ENCODE peak calls at places on chromosomes 6 and 20, in six cellular contexts. E, L, P, I, J and H are unnamed samples.

GRCh38 chr20:13142143-13142542 is 78.9 kb upstream of the ISM1 start:
- DNase-seq in L (no peak), P (no peak), I (no peak), J (no peak), E (no peak), H (no peak)

GRCh38 chr20:38180781-38181180 is 15.7 kb upstream of the TGM2 start:
- DNase-seq in E (no peak), I (no peak), L (no peak), J (no peak), P (no peak), H (no peak)

GRCh38 chr20:62952373-62953166 is at the start of gene SLC17A9:
- DNase-seq in J (no peak), E (peak; percentile 16), P (peak; percentile 30), L (no peak), I (peak; percentile 92), H (peak; percentile 88)

GRCh38 chr6:34484899-34485298 is 19.0 kb downstream of the PACSIN1 start:
- DNase-seq in I (peak; percentile 69), L (no peak), E (no peak), J (no peak), P (no peak), H (peak; percentile 92)

GRCh38 chr20:50410343-50410742 is 99.8 kb upstream of the PTPN1 start:
- DNase-seq in L (no peak), J (no peak), E (no peak), P (no peak), I (no peak), H (no peak)

GRCh38 chr6:138082232-138082631 is 25.0 kb downstream of the PERP start:
- DNase-seq in E (no peak), I (no peak), P (no peak), L (no peak), J (no peak), H (no peak)

GRCh38 chr20:54716169-54716747 is 240.9 kb downstream of the DOK5 start:
- DNase-seq in J (no peak), I (no peak), E (no peak), L (no peak), P (peak; percentile 23), H (no peak)

GRCh38 chr6:5728726-5729434 is 277.8 kb downstream of the NRN1 start:
- DNase-seq in P (no peak), E (peak; percentile 41), J (no peak), L (peak; percentile 10), I (no peak), H (no peak)

GRCh38 chr6:76861403-76861802 is 601.9 kb downstream of the HTR1B start:
- DNase-seq in L (peak; percentile 28), I (no peak), E (peak; percentile 20), J (no peak), P (peak; percentile 48), H (peak; percentile 6)

GRCh38 chr6:54958446-54958845 is 111.9 kb downstream of the FAM83B start:
- DNase-seq in J (no peak), L (no peak), I (no peak), P (no peak), E (no peak), H (no peak)

GRCh38 chr6:41648921-41649320 is 10.7 kb downstream of the MDFI start:
- DNase-seq in I (no peak), L (no peak), P (no peak), J (no peak), E (no peak), H (no peak)

GRCh38 chr6:157239671-157240058 is 83.7 kb downstream of the TMEM242 start:
- DNase-seq in E (no peak), P (no peak), J (no peak), L (no peak), I (no peak), H (no peak)

GRCh38 chr20:24958506-24959385 is 9.7 kb downstream of the CST7 start:
- DNase-seq in E (no peak), P (no peak), L (no peak), J (no peak), I (no peak), H (no peak)

GRCh38 chr20:48458003-48458377 is 369.8 kb downstream of the PREX1 start:
- DNase-seq in J (no peak), E (no peak), I (no peak), L (no peak), P (no peak), H (no peak)

GRCh38 chr20:55978550-55978949 is 26.8 kb downstream of the CBLN4 start:
- DNase-seq in L (no peak), P (no peak), I (no peak), J (no peak), E (no peak), H (no peak)

GRCh38 chr6:75524322-75524972 is 30.8 kb upstream of the FILIP1 start:
- DNase-seq in L (peak; percentile 99), P (no peak), E (peak; percentile 88), J (peak; percentile 80), I (no peak), H (no peak)

GRCh38 chr6:36169023-36170007 is 27.2 kb upstream of the BRPF3 start:
- DNase-seq in E (no peak), P (no peak), J (no peak), I (peak; percentile 23), L (no peak), H (no peak)

GRCh38 chr6:107154131-107154906 is 39.0 kb upstream of the BEND3 start:
- DNase-seq in I (no peak), P (no peak), E (no peak), J (no peak), L (no peak), H (no peak)

GRCh38 chr20:11098888-11099287 is 425.1 kb upstream of the JAG1 start:
- DNase-seq in J (no peak), L (no peak), I (no peak), P (no peak), E (no peak), H (no peak)
- TF ChIP-seq CTCF in J (peak; percentile 24), L (peak; percentile 43), I (no peak), P (no peak), E (peak; percentile 16), H (no peak)

GRCh38 chr6:77930382-77930781 is 277.5 kb downstream of the MEI4 start:
- DNase-seq in P (no peak), I (no peak), J (no peak), L (no peak), E (no peak), H (no peak)

GRCh38 chr6:77930945-77931344 is 278.1 kb downstream of the MEI4 start:
- DNase-seq in L (no peak), J (no peak), E (no peak), I (no peak), P (no peak), H (no peak)

GRCh38 chr6:77926198-77926752 is 273.4 kb downstream of the MEI4 start:
- DNase-seq in L (peak; percentile 70), I (no peak), E (no peak), J (no peak), P (peak; percentile 11), H (no peak)
- TF ChIP-seq CTCF in L (peak; percentile 62), I (peak; percentile 16), E (no peak), J (no peak), P (no peak), H (no peak)

DNA sequence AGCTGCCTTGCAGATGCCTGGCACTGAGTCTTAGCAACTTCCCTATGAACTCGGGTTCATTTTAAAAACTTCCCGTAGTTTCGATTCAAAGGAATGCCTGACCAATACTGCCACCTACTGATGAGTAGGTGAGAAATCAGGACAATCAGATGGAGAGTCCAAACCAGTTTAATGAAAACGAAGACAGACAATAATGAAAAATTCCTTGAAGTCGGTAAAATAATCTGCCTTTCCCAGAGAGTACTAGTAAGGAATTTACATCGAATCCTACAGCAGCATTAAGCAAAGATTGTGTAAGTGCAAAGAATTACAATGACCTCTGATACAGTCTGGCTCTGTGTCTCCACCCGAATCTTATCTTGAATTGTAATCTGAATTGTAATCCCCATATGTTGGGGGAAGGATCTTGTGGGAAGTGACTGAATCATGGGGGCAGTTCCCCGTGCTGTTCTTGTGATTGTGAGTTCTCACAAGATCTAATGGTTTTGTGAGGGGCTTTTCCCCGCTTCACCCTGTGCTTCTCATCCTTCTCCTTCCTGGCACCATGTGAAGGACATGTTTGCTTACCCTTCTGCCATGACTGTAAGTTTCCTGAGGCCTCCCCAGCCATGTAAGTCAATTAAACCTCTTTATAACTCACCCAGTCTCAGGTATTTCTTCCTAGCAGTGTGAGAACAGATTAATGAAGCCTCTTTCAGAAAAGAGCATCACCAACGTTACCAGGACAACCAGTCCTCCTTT is 134.4 kb downstream of the ARHGAP18 start:
- DNase-seq in J (peak; percentile 8), L (peak; percentile 82), I (no peak), P (peak; percentile 59), E (peak; percentile 78), H (no peak)
- TF ChIP-seq CTCF in J (peak; percentile 75), L (peak; percentile 74), I (no peak), P (peak; percentile 71), E (peak; percentile 78), H (peak; percentile 69)

GRCh38 chr20:6588296-6588695 is 179.2 kb upstream of the BMP2 start:
- DNase-seq in E (peak; percentile 41), P (peak; percentile 43), L (peak; percentile 61), J (no peak), I (no peak), H (no peak)
- TF ChIP-seq CTCF in E (no peak), P (no peak), L (no peak), J (no peak), I (no peak), H (no peak)

GRCh38 chr6:42962096-42962495 is 1.5 kb downstream of the GNMT start:
- DNase-seq in L (no peak), P (no peak), E (no peak), I (no peak), J (no peak), H (no peak)

GRCh38 chr6:42963179-42963854 is 2.8 kb downstream of the GNMT start:
- DNase-seq in L (no peak), P (no peak), J (no peak), I (no peak), E (no peak), H (no peak)

GRCh38 chr6:42962502-42963178 is 2.1 kb downstream of the GNMT start:
- DNase-seq in E (no peak), I (no peak), J (no peak), P (no peak), L (no peak), H (no peak)

GRCh38 chr6:42961020-42961470 is 491 bp downstream of the GNMT start:
- DNase-seq in J (no peak), I (no peak), L (no peak), P (no peak), E (no peak), H (no peak)

GRCh38 chr6:42963855-42964605 is 3.5 kb downstream of the GNMT start:
- DNase-seq in P (peak; percentile 68), J (no peak), E (peak; percentile 70), L (peak; percentile 66), I (no peak), H (peak; percentile 74)
- TF ChIP-seq CTCF in P (peak; percentile 28), J (peak; percentile 45), E (peak; percentile 36), L (peak; percentile 56), I (peak; percentile 47), H (peak; percentile 21)